ENCODE peak calls at places on chromosomes 16 and 17, in eight cellular contexts. F, D, Z, N, H, K, E and V are unnamed samples.

GRCh38 chr17:30950669-30951399 is 20.0 kb upstream of the RNF135 start:
- DNase-seq in D (peak; percentile 69), N (no peak), Z (peak; percentile 44), H (peak; percentile 65), F (peak; percentile 75), E (no peak), K (peak; percentile 72), V (no peak)

GRCh38 chr17:47204722-47205418 is 4.3 kb upstream of the MYL4 start:
- DNase-seq in Z (peak; percentile 55), D (peak; percentile 41), H (peak; percentile 65), K (peak; percentile 34), E (no peak), N (no peak), F (no peak), V (peak; percentile 14)

GRCh38 chr17:28078443-28079229 is 36.2 kb downstream of the NLK start:
- DNase-seq in F (no peak), H (no peak), Z (no peak), E (no peak), N (no peak), D (peak; percentile 5), K (no peak), V (no peak)

GRCh38 chr16:75340715-75341500 is 89.5 kb upstream of the BCAR1 start:
- DNase-seq in F (no peak), Z (peak; percentile 83), H (peak; percentile 86), E (no peak), K (no peak), D (no peak), N (no peak), V (no peak)

GRCh38 chr16:85210423-85211169 is 98.3 kb upstream of the CIBAR2 start:
- DNase-seq in D (peak; percentile 68), H (peak; percentile 93), K (no peak), Z (peak; percentile 91), F (no peak), E (no peak), N (no peak), V (no peak)

GRCh38 chr17:78723001-78723796 is 58.9 kb downstream of the CYTH1 start:
- DNase-seq in K (peak; percentile 41), F (no peak), D (no peak), E (no peak), N (no peak), Z (peak; percentile 16), H (peak; percentile 43), V (no peak)

GRCh38 chr17:33667052-33667509 is 374.0 kb upstream of the ASIC2 start:
- DNase-seq in K (no peak), F (no peak), N (no peak), D (no peak), E (no peak), Z (no peak), H (no peak), V (no peak)

GRCh38 chr16:57464523-57464922 is 2.0 kb downstream of the POLR2C start:
- DNase-seq in K (no peak), Z (no peak), E (no peak), N (no peak), F (no peak), H (no peak), D (no peak), V (no peak)

GRCh38 chr16:89442588-89442987 is 47.8 kb downstream of the ANKRD11 start:
- DNase-seq in D (peak; percentile 23), H (no peak), E (no peak), N (no peak), K (no peak), F (no peak), Z (no peak), V (no peak)

GRCh38 chr17:34667656-34668055 is 88.3 kb downstream of the TMEM132E start:
- DNase-seq in D (no peak), E (no peak), K (no peak), Z (no peak), H (no peak), N (no peak), F (no peak), V (no peak)

GRCh38 chr17:42682400-42683384 is at the start of gene CNTNAP1:
- DNase-seq in H (peak; percentile 71), D (peak; percentile 67), K (peak; percentile 53), Z (peak; percentile 64), F (no peak), E (no peak), N (peak; percentile 77), V (peak; percentile 47)

GRCh38 chr16:67954421-67955196 is 10.7 kb upstream of the LCAT start:
- DNase-seq in F (no peak), N (no peak), E (no peak), K (no peak), H (no peak), Z (no peak), D (no peak), V (no peak)

GRCh38 chr16:56258508-56259424 is 67.5 kb downstream of the GNAO1 start:
- DNase-seq in D (no peak), Z (no peak), H (no peak), K (no peak), E (no peak), N (no peak), F (no peak), V (no peak)

GRCh38 chr17:8162232-8162996 is at the start of gene VAMP2:
- DNase-seq in F (no peak), E (peak; percentile 91), H (peak; percentile 52), N (peak; percentile 56), D (peak; percentile 66), K (peak; percentile 83), Z (no peak), V (peak; percentile 85)

DNA sequence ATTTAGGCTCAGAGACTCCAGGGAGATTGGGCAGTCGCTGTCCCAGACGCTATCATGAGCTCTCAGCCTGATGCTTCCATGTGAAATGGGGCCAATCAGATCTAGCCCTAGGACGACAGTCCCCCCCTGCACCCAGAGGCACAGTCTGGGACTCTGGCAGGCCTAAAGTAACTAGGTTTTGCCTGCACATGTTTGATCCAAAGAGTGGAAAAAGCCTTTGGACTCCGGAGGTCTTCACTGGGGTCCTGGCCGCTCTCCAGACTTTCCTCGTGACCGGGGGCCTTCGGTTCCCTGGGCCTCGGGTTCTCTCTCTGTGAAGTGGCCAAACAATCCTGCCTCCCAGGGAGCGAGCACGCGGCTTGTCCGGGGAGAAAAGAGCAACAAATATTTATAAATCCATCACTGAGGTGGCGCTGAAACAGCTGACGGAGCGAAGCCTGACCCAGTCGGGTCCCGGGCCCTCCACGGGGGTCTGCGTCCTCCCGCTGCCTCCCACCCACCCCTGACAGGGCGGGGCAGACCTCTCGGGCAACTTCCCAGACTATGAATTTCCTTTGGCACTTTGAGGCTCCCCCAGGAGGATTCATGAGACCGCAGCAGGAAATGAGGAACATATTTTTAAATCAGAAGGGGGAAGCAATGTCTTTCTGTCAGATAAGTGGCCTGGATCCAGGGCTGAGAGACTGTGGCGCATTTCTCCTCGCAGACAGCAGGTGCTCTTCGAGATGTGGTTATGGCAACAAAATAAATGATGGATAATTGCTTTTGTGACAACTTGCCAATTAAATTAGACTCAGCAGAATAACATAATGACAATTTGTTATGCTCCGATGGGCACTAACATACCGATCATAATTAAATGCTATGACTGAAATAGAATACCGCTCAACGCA is 38.9 kb downstream of the MRPS23 start:
- DNase-seq in H (peak; percentile 78), F (no peak), D (peak; percentile 21), E (no peak), N (no peak), Z (peak; percentile 72), K (peak; percentile 61), V (no peak)
- H3K27ac ChIP-seq in H (no peak overlapping the region), F (no peak overlapping the region), D (no peak overlapping the region), E (no peak overlapping the region), N (no peak overlapping the region), Z (peak overlapping the region; percentile 25), K (peak overlapping the region; percentile 78), V (no peak overlapping the region)

GRCh38 chr17:3956983-3957382 is 7.3 kb downstream of the ATP2A3 start:
- DNase-seq in H (no peak), K (no peak), E (no peak), D (no peak), N (no peak), Z (no peak), F (no peak), V (no peak)

GRCh38 chr17:3954921-3955320 is 9.3 kb downstream of the ATP2A3 start:
- DNase-seq in N (no peak), E (no peak), Z (no peak), D (no peak), K (no peak), F (no peak), H (no peak), V (no peak)

GRCh38 chr17:3956558-3956957 is 7.7 kb downstream of the ATP2A3 start:
- DNase-seq in Z (no peak), K (no peak), N (no peak), E (no peak), H (no peak), F (no peak), D (no peak), V (no peak)

GRCh38 chr17:3954086-3954485 is 10.2 kb downstream of the ATP2A3 start:
- DNase-seq in N (no peak), H (no peak), Z (no peak), D (no peak), K (no peak), F (no peak), E (no peak), V (no peak)

DNA sequence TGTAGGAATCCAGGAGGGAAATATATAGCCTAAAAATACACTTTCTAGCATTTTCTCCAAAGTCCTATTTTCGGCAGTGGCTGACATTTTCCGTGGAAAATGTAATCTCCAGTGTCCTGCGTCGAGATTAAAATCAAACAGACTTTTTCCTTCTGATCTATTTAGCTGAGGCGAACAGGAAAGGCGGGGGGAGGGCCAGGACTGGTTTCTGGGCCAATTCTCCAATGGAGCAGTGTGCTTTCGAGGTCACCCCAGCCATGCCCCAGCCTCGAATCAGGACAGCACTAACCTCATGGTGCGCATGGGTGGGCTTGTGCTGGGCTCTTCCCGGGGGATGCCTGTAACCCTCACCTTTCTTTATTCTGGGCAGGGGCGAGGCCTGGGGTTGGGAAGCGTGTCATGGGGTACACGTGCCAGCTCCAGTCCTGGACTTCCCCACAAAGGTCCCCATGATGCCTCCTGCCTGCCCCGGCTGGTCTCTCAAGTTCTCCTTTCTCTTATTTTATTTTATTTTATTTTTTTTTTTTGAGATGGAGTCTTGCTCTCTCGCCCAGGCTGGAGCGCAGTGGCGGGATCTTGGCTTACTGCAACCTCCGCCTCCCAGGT is 8.8 kb downstream of the ATP2A3 start:
- DNase-seq in D (no peak), Z (no peak), N (no peak), H (no peak), K (no peak), E (no peak), F (no peak), V (no peak)
- H3K9me3 ChIP-seq in D (no peaks in the 10 kb centered on the region), Z (no peaks in the 10 kb centered on the region), N (no peaks in the 10 kb centered on the region), H (no peaks in the 10 kb centered on the region), K (no peaks in the 10 kb centered on the region), E (no peaks in the 10 kb centered on the region), F (no peaks in the 10 kb centered on the region), V (no peaks in the 10 kb centered on the region)

DNA sequence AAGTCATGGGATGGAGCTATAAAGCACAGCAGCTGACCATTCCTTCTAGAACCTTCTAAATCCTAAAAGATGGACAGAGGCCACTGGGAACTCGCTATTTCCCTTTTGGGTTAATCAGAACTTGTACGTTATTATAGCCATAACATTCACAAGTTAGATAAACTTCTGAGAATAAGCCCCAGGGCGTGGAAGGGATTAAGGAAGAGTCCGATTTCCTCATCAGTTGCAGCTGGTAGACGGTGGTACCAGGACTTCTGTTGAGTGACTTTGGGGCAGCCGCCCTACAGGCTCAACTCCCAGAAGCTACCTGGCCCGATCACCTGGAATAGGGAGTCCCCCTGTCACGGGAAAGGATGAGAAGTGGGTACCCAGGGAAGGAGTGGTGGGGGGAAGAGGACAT is 370.1 kb upstream of the ZFHX3 start:
- DNase-seq in E (no peak), K (no peak), N (no peak), D (no peak), H (no peak), F (no peak), Z (no peak), V (no peak)
- H3K27ac ChIP-seq in E (no peak overlapping the region), K (no peak overlapping the region), N (no peak overlapping the region), D (no peak overlapping the region), H (no peak overlapping the region), F (no peak overlapping the region), Z (no peak overlapping the region), V (no peak overlapping the region)

GRCh38 chr16:35714665-35715064 is 2255.3 kb downstream of the TP53TG3F start:
- DNase-seq in H (no peak), Z (no peak), F (no peak), N (no peak), D (no peak), E (no peak), K (no peak), V (no peak)
- H3K9me3 ChIP-seq in H (no peaks in the 10 kb centered on the region), Z (no peaks in the 10 kb centered on the region), F (peaks cover 27% of the 10 kb centered on the region), N (no peaks in the 10 kb centered on the region), D (peaks cover 14% of the 10 kb centered on the region), E (no peaks in the 10 kb centered on the region), K (peaks cover 42% of the 10 kb centered on the region), V (peaks cover 33% of the 10 kb centered on the region)